ENCODE peak calls at places on chromosomes 5 and 9, in five cellular contexts. One of them, this sample, is unnamed.

GRCh38 chr5:151680944-151681427 is 5.7 kb downstream of the SPARC start:
- DNase-seq in hepatocyte: no peak
- DNase-seq in HCT116: no peak
- DNase-seq in astrocyte: peak; percentile 9
- DNase-seq in PC-3: no peak
- DNase-seq in this sample: no peak

GRCh38 chr5:87383216-87383615 is 29.5 kb downstream of the CCNH start:
- DNase-seq in PC-3: peak; percentile 34
- DNase-seq in hepatocyte: no peak
- DNase-seq in HCT116: no peak
- DNase-seq in astrocyte: peak; percentile 33
- DNase-seq in this sample: no peak

GRCh38 chr9:75812139-75812538 is 78.3 kb upstream of the PCSK5 start:
- DNase-seq in hepatocyte: no peak
- DNase-seq in PC-3: no peak
- DNase-seq in HCT116: no peak
- DNase-seq in astrocyte: no peak
- DNase-seq in this sample: no peak

GRCh38 chr5:68731255-68731654 is 362.6 kb upstream of the SLC30A5 start:
- DNase-seq in HCT116: no peak
- DNase-seq in astrocyte: no peak
- DNase-seq in PC-3: no peak
- DNase-seq in hepatocyte: no peak
- DNase-seq in this sample: no peak

GRCh38 chr5:176837707-176838115 is 27.4 kb downstream of the UNC5A start:
- DNase-seq in HCT116: peak; percentile 61
- DNase-seq in astrocyte: peak; percentile 73
- DNase-seq in hepatocyte: peak; percentile 97
- DNase-seq in PC-3: peak; percentile 88
- DNase-seq in this sample: peak; percentile 74

GRCh38 chr9:35112257-35113020 is 3.2 kb downstream of the ATOSB start:
- DNase-seq in HCT116: no peak
- DNase-seq in PC-3: peak; percentile 48
- DNase-seq in hepatocyte: no peak
- DNase-seq in astrocyte: peak; percentile 60
- DNase-seq in this sample: peak; percentile 63

GRCh38 chr5:96538831-96539250 is 105.8 kb upstream of the PCSK1 start:
- DNase-seq in astrocyte: no peak
- DNase-seq in PC-3: peak; percentile 14
- DNase-seq in hepatocyte: no peak
- DNase-seq in HCT116: no peak
- DNase-seq in this sample: no peak

GRCh38 chr5:62037972-62038371 is 268.0 kb upstream of the KIF2A start:
- DNase-seq in HCT116: no peak
- DNase-seq in PC-3: no peak
- DNase-seq in astrocyte: no peak
- DNase-seq in hepatocyte: no peak
- DNase-seq in this sample: no peak

GRCh38 chr5:179439181-179439990 is 94.1 kb upstream of the ADAMTS2 start:
- DNase-seq in astrocyte: no peak
- DNase-seq in PC-3: no peak
- DNase-seq in hepatocyte: no peak
- DNase-seq in HCT116: no peak
- DNase-seq in this sample: no peak

GRCh38 chr9:32969270-32969669 is 32.2 kb downstream of the APTX start:
- DNase-seq in PC-3: no peak
- DNase-seq in hepatocyte: no peak
- DNase-seq in astrocyte: peak; percentile 69
- DNase-seq in HCT116: no peak
- DNase-seq in this sample: peak; percentile 6

GRCh38 chr9:92048924-92049625 is 66.1 kb downstream of the SPTLC1 start:
- DNase-seq in astrocyte: peak; percentile 2
- DNase-seq in PC-3: no peak
- DNase-seq in HCT116: no peak
- DNase-seq in hepatocyte: peak; percentile 47
- DNase-seq in this sample: no peak

GRCh38 chr9:116662633-116663032 is 24.5 kb upstream of the TRIM32 start:
- DNase-seq in astrocyte: no peak
- DNase-seq in HCT116: no peak
- DNase-seq in hepatocyte: no peak
- DNase-seq in PC-3: no peak
- DNase-seq in this sample: no peak

GRCh38 chr9:124210697-124211096 is 47.1 kb upstream of the NEK6 start:
- DNase-seq in PC-3: peak; percentile 60
- DNase-seq in astrocyte: no peak
- DNase-seq in hepatocyte: no peak
- DNase-seq in HCT116: no peak
- DNase-seq in this sample: no peak

GRCh38 chr5:142280066-142281011 is 44.5 kb downstream of the SPRY4 start:
- DNase-seq in hepatocyte: peak; percentile 37
- DNase-seq in astrocyte: peak; percentile 85
- DNase-seq in PC-3: no peak
- DNase-seq in HCT116: no peak
- DNase-seq in this sample: no peak

GRCh38 chr9:129783516-129784361 is 19.2 kb upstream of the TOR1B start:
- DNase-seq in hepatocyte: peak; percentile 90
- DNase-seq in astrocyte: peak; percentile 25
- DNase-seq in HCT116: peak; percentile 68
- DNase-seq in PC-3: peak; percentile 79
- DNase-seq in this sample: peak; percentile 54

GRCh38 chr5:142000709-142001484 is 11.9 kb downstream of the GNPDA1 start:
- DNase-seq in hepatocyte: no peak
- DNase-seq in PC-3: peak; percentile 32
- DNase-seq in HCT116: no peak
- DNase-seq in astrocyte: no peak
- DNase-seq in this sample: no peak

GRCh38 chr5:136133416-136134383 is 1.1 kb downstream of the SMAD5 start:
- DNase-seq in HCT116: no peak
- DNase-seq in astrocyte: peak; percentile 57
- DNase-seq in PC-3: peak; percentile 51
- DNase-seq in hepatocyte: peak; percentile 78
- DNase-seq in this sample: peak; percentile 45

GRCh38 chr5:181189962-181190710 is 14.9 kb downstream of the TRIM7 start:
- DNase-seq in hepatocyte: peak; percentile 35
- DNase-seq in PC-3: no peak
- DNase-seq in HCT116: no peak
- DNase-seq in astrocyte: no peak
- DNase-seq in this sample: no peak

GRCh38 chr5:34982823-34983222 is 53.5 kb downstream of the DNAJC21 start:
- DNase-seq in hepatocyte: no peak
- DNase-seq in PC-3: no peak
- DNase-seq in astrocyte: no peak
- DNase-seq in HCT116: no peak
- DNase-seq in this sample: no peak

GRCh38 chr9:131433302-131433854 is 39.5 kb downstream of the PRRC2B start:
- DNase-seq in hepatocyte: no peak
- DNase-seq in PC-3: no peak
- DNase-seq in HCT116: no peak
- DNase-seq in astrocyte: no peak
- DNase-seq in this sample: no peak

GRCh38 chr5:168047043-168047668 is 244.3 kb upstream of the WWC1 start:
- DNase-seq in PC-3: peak; percentile 66
- DNase-seq in astrocyte: peak; percentile 38
- DNase-seq in HCT116: peak; percentile 41
- DNase-seq in hepatocyte: peak; percentile 70
- DNase-seq in this sample: peak; percentile 50

GRCh38 chr5:155268770-155269425 is 255.3 kb downstream of the KIF4B start:
- DNase-seq in astrocyte: no peak
- DNase-seq in hepatocyte: no peak
- DNase-seq in PC-3: no peak
- DNase-seq in HCT116: no peak
- DNase-seq in this sample: no peak

GRCh38 chr5:88889165-88890069 is 6.4 kb upstream of the MEF2C start:
- DNase-seq in PC-3: peak; percentile 33
- DNase-seq in HCT116: no peak
- DNase-seq in astrocyte: peak; percentile 62
- DNase-seq in hepatocyte: peak; percentile 49
- DNase-seq in this sample: no peak
- TF ChIP-seq EZH2 in PC-3: no peak
- TF ChIP-seq EZH2 in HCT116: no peak
- TF ChIP-seq EZH2 in astrocyte: no peak
- TF ChIP-seq EZH2 in hepatocyte: no peak
- TF ChIP-seq EZH2 in this sample: peak; percentile 44

DNA sequence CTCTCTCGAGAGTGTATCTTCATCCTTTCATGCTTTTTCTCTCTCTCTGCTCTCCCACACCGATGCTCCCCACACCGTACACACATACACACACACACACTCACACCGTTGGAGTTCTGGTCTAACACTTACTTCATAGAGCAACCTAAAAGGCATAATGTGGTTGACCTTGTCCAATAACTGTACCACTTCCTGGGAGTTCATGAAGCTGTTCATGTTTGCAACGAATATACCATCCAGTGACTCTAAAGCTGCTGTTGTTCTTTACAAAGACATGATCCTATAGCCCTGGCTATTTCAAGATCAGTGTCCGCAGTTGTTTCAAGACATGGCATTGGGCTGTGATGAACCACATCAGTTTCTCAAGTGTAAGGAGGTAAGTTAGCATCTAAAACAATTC is 10.0 kb downstream of the MEF2C start:
- DNase-seq in PC-3: no peak
- DNase-seq in HCT116: no peak
- DNase-seq in hepatocyte: no peak
- DNase-seq in astrocyte: no peak
- DNase-seq in this sample: no peak
- H3K27ac ChIP-seq in PC-3: no peak overlapping the region
- H3K27ac ChIP-seq in HCT116: no peak overlapping the region
- H3K27ac ChIP-seq in hepatocyte: no peak overlapping the region
- H3K27ac ChIP-seq in astrocyte: no peak overlapping the region
- H3K27ac ChIP-seq in this sample: no peak overlapping the region

GRCh38 chr5:1029270-1029944 is 20.8 kb downstream of the NKD2 start:
- DNase-seq in HCT116: no peak
- DNase-seq in hepatocyte: no peak
- DNase-seq in PC-3: no peak
- DNase-seq in astrocyte: no peak
- DNase-seq in this sample: no peak

GRCh38 chr5:1028481-1029269 is 20.1 kb downstream of the NKD2 start:
- DNase-seq in astrocyte: no peak
- DNase-seq in PC-3: no peak
- DNase-seq in HCT116: no peak
- DNase-seq in hepatocyte: no peak
- DNase-seq in this sample: no peak

GRCh38 chr5:1029945-1030625 is 21.5 kb downstream of the NKD2 start:
- DNase-seq in HCT116: no peak
- DNase-seq in PC-3: no peak
- DNase-seq in astrocyte: no peak
- DNase-seq in hepatocyte: no peak
- DNase-seq in this sample: no peak

GRCh38 chr5:1027631-1028441 is 19.2 kb downstream of the NKD2 start:
- DNase-seq in HCT116: no peak
- DNase-seq in PC-3: no peak
- DNase-seq in astrocyte: no peak
- DNase-seq in hepatocyte: no peak
- DNase-seq in this sample: no peak

DNA sequence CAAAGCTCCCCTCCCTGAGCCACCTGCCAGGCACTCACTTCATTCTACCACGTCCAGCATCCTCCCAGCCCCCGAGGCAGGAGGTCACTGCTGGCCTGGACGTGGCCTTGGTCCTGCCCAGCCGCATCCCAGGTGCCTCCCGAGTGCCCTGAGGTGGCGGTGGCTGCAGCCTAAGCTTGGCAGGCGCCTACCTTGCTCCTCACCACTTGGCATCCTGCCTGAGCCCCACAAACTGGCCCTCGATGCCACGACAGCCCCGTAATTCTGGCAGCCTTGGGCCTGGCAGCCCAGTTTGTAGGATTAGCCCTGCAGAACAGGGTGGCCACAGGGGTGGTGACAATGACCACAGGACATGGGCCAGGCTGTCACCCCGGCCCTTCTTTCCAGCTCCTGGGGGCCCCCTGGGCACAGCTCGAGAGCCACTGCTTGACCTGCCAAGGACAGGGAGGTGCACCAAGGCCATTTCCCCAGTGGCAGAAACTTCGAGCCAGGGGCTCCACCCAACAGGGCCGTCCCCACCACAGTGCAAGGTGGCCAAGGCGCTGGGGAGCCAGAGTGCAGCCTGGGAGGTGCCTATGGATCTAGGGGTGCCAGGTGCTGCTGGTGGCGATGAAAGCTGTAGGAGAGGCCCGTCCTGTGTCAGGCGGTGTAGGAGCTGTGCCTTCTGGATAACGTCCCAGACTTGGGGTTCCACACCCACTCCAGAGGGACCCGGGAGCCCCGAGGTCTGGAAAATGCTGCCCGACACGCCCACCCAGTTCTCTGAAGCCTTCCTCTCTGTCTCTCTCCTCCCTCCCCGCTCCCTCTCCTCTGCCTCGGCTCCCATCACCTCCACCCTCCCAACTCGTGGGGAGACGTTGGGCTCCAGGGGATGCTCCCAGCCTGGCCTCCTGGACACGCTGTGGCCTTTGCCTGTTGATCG is 18.4 kb downstream of the NKD2 start:
- DNase-seq in HCT116: no peak
- DNase-seq in PC-3: no peak
- DNase-seq in hepatocyte: no peak
- DNase-seq in astrocyte: no peak
- DNase-seq in this sample: no peak
- TF ChIP-seq EZH2 in HCT116: no peak
- TF ChIP-seq EZH2 in PC-3: no peak
- TF ChIP-seq EZH2 in hepatocyte: no peak
- TF ChIP-seq EZH2 in astrocyte: no peak
- TF ChIP-seq EZH2 in this sample: no peak

DNA sequence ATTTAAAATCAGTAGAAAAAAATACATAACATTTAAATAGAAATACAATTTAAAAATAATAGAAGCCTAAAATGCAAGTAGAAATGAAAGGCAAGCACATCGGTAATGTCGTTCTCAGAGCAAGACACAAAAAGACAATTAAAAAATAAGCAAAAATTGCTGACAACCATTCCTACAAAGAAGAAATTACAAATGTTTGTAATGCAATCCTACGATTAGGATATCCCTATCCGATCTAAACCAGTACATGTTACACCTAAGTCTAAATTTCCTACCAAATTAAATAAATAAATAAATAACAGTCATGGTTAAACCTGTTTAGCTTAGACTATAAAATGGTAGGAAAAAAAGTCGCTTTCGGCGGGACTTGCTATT is 90.0 kb downstream of the ANXA2R start:
- DNase-seq in hepatocyte: no peak
- DNase-seq in HCT116: no peak
- DNase-seq in astrocyte: no peak
- DNase-seq in PC-3: no peak
- DNase-seq in this sample: no peak
- H3K27ac ChIP-seq in hepatocyte: no peak overlapping the region
- H3K27ac ChIP-seq in HCT116: peak overlapping the region; percentile 93
- H3K27ac ChIP-seq in astrocyte: peak overlapping the region; percentile 95
- H3K27ac ChIP-seq in PC-3: peak overlapping the region; percentile 94
- H3K27ac ChIP-seq in this sample: peak overlapping the region; percentile 78

This sample was measured in mammary epithelial cell.